ENCODE peak calls at places on chromosome 16, in eight cellular contexts. H is ACHN, U is WTC11, E is HFFc6, P is caudate nucleus, M is GM04503, D is renal cortical epithelial cell, W is midbrain. Q is an unnamed sample.

GRCh38 chr16:77499373-77500285 is 64.8 kb upstream of the ADAMTS18 start:
- DNase-seq in H (peak; percentile 46), U (peak; percentile 8), E (no peak), P (no peak), M (no peak), D (peak; percentile 55), W (no peak), Q (no peak)

GRCh38 chr16:4323845-4324478 is 8.1 kb downstream of the GLIS2 start:
- DNase-seq in H (peak; percentile 35), U (peak; percentile 68), E (no peak), P (no peak), M (no peak), D (peak; percentile 59), W (no peak), Q (no peak)

GRCh38 chr16:74999208-74999682 is 421 bp downstream of the ZNRF1 start:
- DNase-seq in H (peak; percentile 21), U (no peak), E (peak; percentile 9), P (no peak), M (no peak), D (no peak), W (peak; percentile 47), Q (peak; percentile 34)

GRCh38 chr16:1308036-1308976 is 1.1 kb upstream of the UBE2I start:
- DNase-seq in H (peak; percentile 71), U (no peak), E (peak; percentile 44), P (no peak), M (no peak), D (peak; percentile 57), W (no peak), Q (no peak)

GRCh38 chr16:21260870-21261791 is 17.0 kb downstream of the CRYM start:
- DNase-seq in H (peak; percentile 98), U (no peak), E (peak; percentile 69), P (no peak), M (peak; percentile 39), D (peak; percentile 97), W (no peak), Q (no peak)

GRCh38 chr16:17578921-17579876 is 108.4 kb upstream of the XYLT1 start:
- DNase-seq in H (peak; percentile 68), U (peak; percentile 83), E (peak; percentile 85), P (peak; percentile 10), M (peak; percentile 52), D (peak; percentile 1), W (peak; percentile 57), Q (peak; percentile 80)

GRCh38 chr16:46607529-46607928 is 13.7 kb downstream of the SHCBP1 start:
- DNase-seq in H (peak; percentile 76), U (no peak), E (peak; percentile 69), P (no peak), M (no peak), D (peak; percentile 73), W (peak; percentile 64), Q (peak; percentile 66)

GRCh38 chr16:29860218-29860617 is 2.8 kb downstream of the CDIPT start:
- DNase-seq in H (no peak), U (no peak), E (no peak), P (no peak), M (no peak), D (no peak), W (no peak), Q (no peak)

GRCh38 chr16:64089697-64090096 is 1032.2 kb downstream of the CDH11 start:
- DNase-seq in H (peak; percentile 65), U (no peak), E (peak; percentile 10), P (no peak), M (no peak), D (peak; percentile 38), W (peak; percentile 14), Q (peak; percentile 31)

GRCh38 chr16:12540290-12540689 is 263.4 kb downstream of the CPPED1 start:
- DNase-seq in H (no peak), U (no peak), E (no peak), P (no peak), M (no peak), D (no peak), W (no peak), Q (no peak)

GRCh38 chr16:4392382-4393242 is 21.0 kb downstream of the VASN start:
- DNase-seq in H (no peak), U (peak; percentile 81), E (peak; percentile 74), P (no peak), M (no peak), D (peak; percentile 33), W (no peak), Q (no peak)

GRCh38 chr16:67372664-67373063 is 20.6 kb downstream of the TPPP3 start:
- DNase-seq in H (peak; percentile 59), U (no peak), E (peak; percentile 19), P (no peak), M (no peak), D (peak; percentile 23), W (peak; percentile 68), Q (peak; percentile 51)